ENCODE peak calls at places on chromosomes 2 and 18, in six cellular contexts. U is mesendoderm; B is IMR-90; C is CD8-positive, alpha-beta T cell; J is left lung; Y is spleen. V is an unnamed sample.

GRCh38 chr2:232628466-232629200 is 4.8 kb upstream of the EFHD1 start:
- DNase-seq in U (no peak), B (no peak), Y (no peak), C (no peak), J (no peak), V (no peak)

GRCh38 chr2:66987747-66988146 is 409.4 kb upstream of the ETAA1 start:
- DNase-seq in C (no peak), J (no peak), B (no peak), Y (no peak), U (no peak), V (no peak)

GRCh38 chr2:171811229-171811628 is 82.8 kb downstream of the SLC25A12 start:
- DNase-seq in Y (no peak), J (no peak), C (no peak), B (peak), U (peak), V (no peak)

GRCh38 chr2:145356046-145356445 is 836.1 kb upstream of the ZEB2 start:
- DNase-seq in J (no peak), Y (no peak), C (no peak), B (peak), U (no peak), V (no peak)

GRCh38 chr2:241547781-241548450 is 10.6 kb upstream of the BOK start:
- DNase-seq in Y (peak), U (no peak), B (no peak), J (peak), C (no peak), V (no peak)

GRCh38 chr2:233165895-233166661 is 85.4 kb upstream of the ATG16L1 start:
- DNase-seq in U (no peak), J (peak), Y (peak), B (no peak), C (peak), V (peak)

GRCh38 chr2:231293163-231293562 is 94.7 kb downstream of the ARMC9 start:
- DNase-seq in U (no peak), B (no peak), J (no peak), Y (no peak), C (no peak), V (no peak)

GRCh38 chr18:77316641-77317040 is 67.0 kb downstream of the GALR1 start:
- DNase-seq in Y (no peak), B (no peak), C (no peak), U (no peak), J (no peak), V (no peak)

GRCh38 chr2:203030545-203030944 is 15.9 kb downstream of the NBEAL1 start:
- DNase-seq in U (no peak), C (no peak), B (no peak), Y (no peak), J (no peak), V (no peak)

GRCh38 chr2:200383380-200384110 is 77.1 kb downstream of the SPATS2L start:
- DNase-seq in B (peak), C (no peak), J (no peak), Y (no peak), U (no peak), V (no peak)

GRCh38 chr2:150888337-150888736 is 373.3 kb downstream of the RBM43 start:
- DNase-seq in J (no peak), C (no peak), B (peak), Y (no peak), U (no peak), V (no peak)

GRCh38 chr2:142415461-142415860 is 284.6 kb upstream of the LRP1B start:
- DNase-seq in U (no peak), J (no peak), C (no peak), Y (no peak), B (no peak), V (no peak)

GRCh38 chr18:69172046-69172445 is 228.6 kb upstream of the DOK6 start:
- DNase-seq in C (no peak), J (no peak), Y (no peak), B (peak), U (no peak), V (no peak)

GRCh38 chr2:130807659-130808385 is 28.9 kb upstream of the ARHGEF4 start:
- DNase-seq in J (no peak), U (no peak), C (peak), B (no peak), Y (peak), V (no peak)

GRCh38 chr2:18362696-18363095 is 197.8 kb downstream of the RDH14 start:
- DNase-seq in C (no peak), U (no peak), J (no peak), Y (no peak), B (peak), V (no peak)

GRCh38 chr2:23669413-23670244 is 257.3 kb downstream of the ATAD2B start:
- DNase-seq in U (peak), J (peak), C (no peak), B (peak), Y (no peak), V (peak)

GRCh38 chr18:64287926-64288325 is 139.0 kb upstream of the LINC00305 start:
- DNase-seq in Y (no peak), B (no peak), U (no peak), J (no peak), C (no peak), V (no peak)

GRCh38 chr2:38149533-38149932 is 73.6 kb upstream of the CYP1B1 start:
- DNase-seq in C (no peak), B (no peak), J (no peak), Y (no peak), U (no peak), V (no peak)

GRCh38 chr18:31510319-31510718 is 12.3 kb downstream of the DSG2 start:
- DNase-seq in Y (no peak), J (no peak), U (no peak), B (no peak), C (no peak), V (no peak)

GRCh38 chr18:59096098-59096779 is 43.4 kb upstream of the SEC11C start:
- DNase-seq in B (no peak), C (no peak), Y (no peak), J (no peak), U (peak), V (no peak)

GRCh38 chr18:9380101-9380500 is 45.5 kb downstream of the TWSG1 start:
- DNase-seq in U (no peak), J (no peak), Y (no peak), C (no peak), B (peak), V (no peak)

GRCh38 chr2:212520340-212520739 is 18.3 kb downstream of the ERBB4 start:
- DNase-seq in B (no peak), J (no peak), Y (no peak), C (no peak), U (peak), V (no peak)

GRCh38 chr2:180472133-180472532 is 465.0 kb upstream of the CWC22 start:
- DNase-seq in C (no peak), U (no peak), J (no peak), Y (no peak), B (peak), V (no peak)

GRCh38 chr2:228446732-228447131 is 265.2 kb upstream of the SPHKAP start:
- DNase-seq in Y (no peak), B (no peak), C (no peak), J (no peak), U (no peak), V (no peak)

GRCh38 chr2:151992582-151992981 is 106.3 kb downstream of the CACNB4 start:
- DNase-seq in C (no peak), U (no peak), J (no peak), Y (no peak), B (no peak), V (no peak)

GRCh38 chr18:43914017-43914416 is 636.7 kb upstream of the SYT4 start:
- DNase-seq in B (no peak), J (no peak), Y (no peak), C (no peak), U (no peak), V (no peak)

GRCh38 chr2:69950241-69950640 is 11.2 kb downstream of the ASPRV1 start:
- DNase-seq in J (no peak), B (peak), Y (no peak), U (no peak), C (no peak), V (no peak)

GRCh38 chr2:119294671-119295070 is 71.0 kb downstream of the STEAP3 start:
- DNase-seq in B (no peak), C (no peak), Y (no peak), U (no peak), J (no peak), V (no peak)

GRCh38 chr2:19955544-19956422 is 34.1 kb downstream of the WDR35 start:
- DNase-seq in J (peak), U (peak), C (peak), B (peak), Y (peak), V (peak)

GRCh38 chr2:165193178-165193777 is 10.6 kb downstream of the SCN3A start:
- DNase-seq in J (no peak), C (no peak), B (no peak), U (no peak), Y (no peak), V (no peak)

GRCh38 chr2:74010087-74010541 is 25.4 kb downstream of the TET3 start:
- DNase-seq in J (peak), B (no peak), U (no peak), C (no peak), Y (peak), V (peak)

GRCh38 chr2:1617425-1618021 is 126.8 kb downstream of the PXDN start:
- DNase-seq in Y (no peak), J (no peak), B (no peak), U (peak), C (no peak), V (peak)

DNA sequence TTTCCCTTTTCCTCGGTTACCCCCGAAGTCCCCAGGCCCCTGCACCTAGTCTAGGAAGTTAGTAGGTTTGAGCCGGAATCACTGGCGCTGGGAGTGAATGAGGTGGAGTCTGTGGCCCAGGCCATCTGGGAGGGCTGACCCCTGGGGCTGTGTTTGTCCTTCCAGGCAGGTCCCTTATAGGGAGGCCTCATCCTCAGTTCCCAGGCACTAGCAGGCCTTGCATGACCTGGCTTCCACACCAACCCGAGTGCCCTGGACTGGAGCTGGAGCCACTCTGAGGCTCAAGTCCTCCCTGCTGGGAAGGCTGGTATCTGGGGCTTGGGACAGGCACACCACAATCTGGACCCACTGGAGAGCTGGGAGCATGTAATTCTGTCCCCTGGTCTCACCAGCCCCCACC is 111.0 kb downstream of the DYSF start:
- DNase-seq in B (no peak), Y (no peak), C (no peak), U (no peak), J (no peak), V (no peak)
- H3K27ac ChIP-seq in B (no peak), Y (no peak), C (no peak), U (no peak), J (no peak), V (no peak)

DNA sequence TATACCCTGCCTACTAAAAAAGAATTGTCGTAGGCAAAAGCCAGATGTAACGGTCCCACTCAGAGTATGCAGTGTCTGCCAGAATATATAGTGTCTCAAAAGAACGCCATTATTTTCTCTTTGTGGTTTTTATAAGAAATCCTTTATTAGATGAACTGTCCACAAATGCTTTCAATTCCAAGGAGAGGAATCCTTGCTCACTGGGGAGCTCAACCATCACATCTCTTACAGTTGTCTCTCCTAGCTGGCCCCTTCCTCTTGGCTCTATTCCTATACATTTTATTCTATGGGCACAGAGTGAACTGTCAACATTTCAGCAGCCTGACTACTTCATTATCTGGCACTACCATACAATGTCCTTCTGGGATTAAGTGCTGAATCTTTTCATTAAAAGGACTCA is 96.4 kb upstream of the THOC1 start:
- DNase-seq in C (no peak), J (no peak), Y (no peak), U (no peak), B (no peak), V (no peak)
- H3K27ac ChIP-seq in C (no peak), J (no peak), Y (no peak), U (no peak), B (no peak), V (no peak)

GRCh38 chr18:48997985-48998831 is 47.4 kb upstream of the SMAD7 start:
- DNase-seq in B (peak), J (peak), Y (peak), U (peak), C (no peak), V (peak)
- H3K27ac ChIP-seq in B (peak), J (peak), Y (no peak), U (peak), C (no peak), V (peak)

GRCh38 chr18:57807336-57808117 is 4.4 kb upstream of the ATP8B1 start:
- DNase-seq in C (no peak), Y (no peak), B (peak), U (no peak), J (no peak), V (no peak)
- H3K27ac ChIP-seq in C (no peak), Y (no peak), B (peak), U (no peak), J (peak), V (peak)

GRCh38 chr2:237181844-237182243 is 96.2 kb downstream of the COPS8 start:
- DNase-seq in B (peak), U (peak), C (no peak), Y (no peak), J (no peak), V (no peak)
- H3K27ac ChIP-seq in B (peak), U (no peak), C (no peak), Y (no peak), J (no peak), V (no peak)

V was measured in upper lobe of right lung.